ENCODE peak calls at places on chromosomes 2 and 18, in ten cellular contexts. F is esophagus squamous epithelium, B is heart right ventricle, Z is breast epithelium, C is mesendoderm, U is suprapubic skin, W is mesenchymal stem cell, Q is body of pancreas, S is left ventricle myocardium inferior, T is PC-9. X is an unnamed sample. For H3K4me1, the result is how much of the 10 kb centered on the place peaks cover.

GRCh38 chr2:98746426-98746825 is 15.5 kb upstream of the MGAT4A start:
- DNase-seq in F (no peak), B (no peak), Z (no peak), C (no peak), U (no peak), W (no peak), Q (no peak), S (no peak), T (no peak), X (no peak)

GRCh38 chr2:157895531-157895930 is 19.4 kb upstream of the ACVR1 start:
- DNase-seq in F (no peak), B (no peak), Z (no peak), C (peak), U (no peak), W (no peak), Q (no peak), S (no peak), T (no peak), X (no peak)

GRCh38 chr2:187873132-187873531 is 318.9 kb upstream of the TFPI start:
- DNase-seq in F (no peak), B (no peak), Z (no peak), C (no peak), U (no peak), W (peak), Q (no peak), S (no peak), T (no peak), X (peak)

GRCh38 chr2:32948266-32948665 is 1.5 kb downstream of the LTBP1 start:
- DNase-seq in F (no peak), B (no peak), Z (no peak), C (no peak), U (no peak), W (no peak), Q (no peak), S (no peak), T (no peak), X (no peak)

GRCh38 chr2:794554-795244 is 117.5 kb upstream of the TMEM18 start:
- DNase-seq in F (no peak), B (no peak), Z (no peak), C (no peak), U (no peak), W (no peak), Q (no peak), S (peak), T (no peak), X (no peak)

GRCh38 chr2:159124441-159124911 is 156.0 kb downstream of the TANC1 start:
- DNase-seq in F (no peak), B (no peak), Z (no peak), C (peak), U (no peak), W (peak), Q (no peak), S (no peak), T (peak), X (peak)

GRCh38 chr2:174753038-174753633 is 11.1 kb downstream of the CHRNA1 start:
- DNase-seq in F (no peak), B (no peak), Z (no peak), C (no peak), U (no peak), W (no peak), Q (no peak), S (no peak), T (no peak), X (no peak)

GRCh38 chr2:182682210-182682609 is 33.8 kb upstream of the DNAJC10 start:
- DNase-seq in F (no peak), B (no peak), Z (no peak), C (no peak), U (no peak), W (no peak), Q (no peak), S (no peak), T (no peak), X (no peak)

GRCh38 chr2:130762910-130763385 is 7.6 kb downstream of the AMER3 start:
- DNase-seq in F (no peak), B (no peak), Z (no peak), C (no peak), U (no peak), W (no peak), Q (no peak), S (no peak), T (no peak), X (no peak)

GRCh38 chr2:67006373-67006960 is 390.7 kb upstream of the ETAA1 start:
- DNase-seq in F (no peak), B (no peak), Z (no peak), C (no peak), U (no peak), W (no peak), Q (no peak), S (no peak), T (no peak), X (no peak)

GRCh38 chr2:98376996-98377395 is 30.7 kb downstream of the CNGA3 start:
- DNase-seq in F (no peak), B (no peak), Z (no peak), C (no peak), U (no peak), W (no peak), Q (no peak), S (no peak), T (no peak), X (no peak)

GRCh38 chr2:31420936-31421335 is 6.4 kb upstream of the XDH start:
- DNase-seq in F (no peak), B (no peak), Z (no peak), C (no peak), U (no peak), W (no peak), Q (no peak), S (no peak), T (no peak), X (no peak)

GRCh38 chr2:37985333-37985732 is 60.2 kb downstream of the RMDN2 start:
- DNase-seq in F (no peak), B (no peak), Z (no peak), C (no peak), U (no peak), W (peak), Q (no peak), S (no peak), T (no peak), X (no peak)

GRCh38 chr18:21264651-21265050 is 22.6 kb downstream of the GREB1L start:
- DNase-seq in F (no peak), B (no peak), Z (no peak), C (peak), U (no peak), W (no peak), Q (peak), S (no peak), T (peak), X (peak)

GRCh38 chr2:21043744-21044532 is at the start of gene APOB:
- DNase-seq in F (no peak), B (no peak), Z (no peak), C (peak), U (no peak), W (no peak), Q (no peak), S (peak), T (no peak), X (peak)

GRCh38 chr2:217279571-217279970 is 419.7 kb upstream of the TNP1 start:
- DNase-seq in F (no peak), B (peak), Z (no peak), C (no peak), U (no peak), W (peak), Q (no peak), S (no peak), T (no peak), X (no peak)

GRCh38 chr18:21826641-21827302 is 86.2 kb downstream of the MIB1 start:
- DNase-seq in F (no peak), B (peak), Z (no peak), C (no peak), U (no peak), W (no peak), Q (no peak), S (no peak), T (no peak), X (no peak)

GRCh38 chr2:205686231-205687017 is 4.1 kb downstream of the NRP2 start:
- DNase-seq in F (no peak), B (no peak), Z (no peak), C (peak), U (no peak), W (peak), Q (no peak), S (no peak), T (no peak), X (no peak)

GRCh38 chr18:24227976-24228660 is 89.3 kb downstream of the CABYR start:
- DNase-seq in F (no peak), B (no peak), Z (no peak), C (no peak), U (no peak), W (peak), Q (no peak), S (no peak), T (peak), X (peak)

GRCh38 chr2:131076707-131077106 is 16.6 kb downstream of the FAM168B start:
- DNase-seq in F (no peak), B (no peak), Z (no peak), C (peak), U (no peak), W (peak), Q (no peak), S (no peak), T (no peak), X (no peak)

GRCh38 chr18:5542393-5543035 is 1.3 kb downstream of the EPB41L3 start:
- DNase-seq in F (no peak), B (peak), Z (no peak), C (peak), U (no peak), W (no peak), Q (no peak), S (no peak), T (no peak), X (no peak)

GRCh38 chr18:11219571-11219970 is 70.2 kb upstream of the PIEZO2 start:
- DNase-seq in F (no peak), B (no peak), Z (no peak), C (no peak), U (no peak), W (no peak), Q (no peak), S (no peak), T (no peak), X (no peak)

GRCh38 chr18:74040459-74041332 is 106.9 kb downstream of the FBXO15 start:
- DNase-seq in F (no peak), B (no peak), Z (no peak), C (peak), U (no peak), W (peak), Q (peak), S (no peak), T (peak), X (peak)

GRCh38 chr2:189797902-189798301 is 13.7 kb downstream of the PMS1 start:
- DNase-seq in F (no peak), B (no peak), Z (no peak), C (no peak), U (no peak), W (no peak), Q (no peak), S (no peak), T (no peak), X (no peak)

GRCh38 chr18:23213200-23213599 is 77.9 kb downstream of the CABLES1 start:
- DNase-seq in F (no peak), B (no peak), Z (no peak), C (no peak), U (no peak), W (no peak), Q (no peak), S (no peak), T (no peak), X (no peak)

GRCh38 chr2:11187083-11187619 is 31.9 kb downstream of the SLC66A3 start:
- DNase-seq in F (no peak), B (no peak), Z (no peak), C (no peak), U (no peak), W (peak), Q (no peak), S (no peak), T (no peak), X (no peak)

GRCh38 chr18:9184998-9185613 is 48.5 kb downstream of the ANKRD12 start:
- DNase-seq in F (no peak), B (no peak), Z (no peak), C (no peak), U (no peak), W (no peak), Q (no peak), S (no peak), T (no peak), X (peak)

GRCh38 chr18:59156316-59156715 is 16.6 kb downstream of the SEC11C start:
- DNase-seq in F (no peak), B (no peak), Z (no peak), C (no peak), U (no peak), W (no peak), Q (no peak), S (no peak), T (no peak), X (no peak)

GRCh38 chr2:215751200-215751910 is 262.0 kb downstream of the MREG start:
- DNase-seq in F (no peak), B (no peak), Z (no peak), C (no peak), U (no peak), W (peak), Q (no peak), S (no peak), T (no peak), X (no peak)

DNA sequence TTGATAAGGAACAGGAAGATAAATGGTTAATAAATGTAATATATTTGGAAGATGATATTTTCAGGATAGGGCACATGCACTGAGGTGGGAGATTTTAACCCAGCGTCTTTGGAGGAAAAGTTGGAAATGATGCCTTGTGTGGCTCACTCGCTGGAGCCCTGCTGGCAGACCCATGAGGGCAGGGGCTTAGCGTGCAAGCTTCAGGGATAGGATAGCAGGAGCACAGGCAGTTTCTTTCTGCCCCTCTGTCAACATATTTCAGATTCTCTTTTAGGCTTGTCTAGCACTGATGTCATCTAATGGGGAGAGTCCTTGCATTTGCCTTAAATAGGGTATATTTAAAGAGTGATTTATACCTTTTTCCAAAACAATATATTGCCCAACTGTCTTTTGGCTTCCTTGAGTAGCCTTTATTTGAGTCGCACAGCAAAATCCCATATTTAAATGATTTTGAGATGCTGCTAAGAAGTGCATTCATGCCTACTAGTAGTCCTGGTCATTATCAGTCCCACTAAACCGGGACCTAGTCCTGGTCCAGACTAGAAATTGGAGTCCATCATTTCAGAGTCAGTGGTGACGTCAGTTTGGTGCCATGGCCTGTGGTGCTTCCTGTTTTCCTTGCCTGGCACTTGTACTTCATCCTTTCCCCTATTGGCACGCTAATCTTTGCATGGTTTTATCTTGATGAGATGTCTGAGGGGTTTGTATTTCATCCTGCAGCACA is 45.8 kb downstream of the SH3RF3 start:
- DNase-seq in F (no peak), B (no peak), Z (no peak), C (no peak), U (no peak), W (no peak), Q (no peak), S (no peak), T (no peak), X (no peak)
- H3K4me1 ChIP-seq in F (half or more), B (half or more), Z (under half), C (under half), U (under half), W (under half), Q (under half), S (half or more), T (under half), X (under half)

GRCh38 chr2:46804794-46805193 is 110.8 kb downstream of the MCFD2 start:
- DNase-seq in F (no peak), B (no peak), Z (peak), C (no peak), U (no peak), W (peak), Q (no peak), S (no peak), T (no peak), X (no peak)

GRCh38 chr2:46801731-46802664 is 113.6 kb downstream of the MCFD2 start:
- DNase-seq in F (no peak), B (no peak), Z (peak), C (no peak), U (no peak), W (no peak), Q (no peak), S (no peak), T (peak), X (no peak)

GRCh38 chr2:46802665-46803550 is 112.7 kb downstream of the MCFD2 start:
- DNase-seq in F (no peak), B (no peak), Z (peak), C (no peak), U (no peak), W (no peak), Q (no peak), S (no peak), T (no peak), X (peak)

GRCh38 chr2:46803911-46804670 is 111.5 kb downstream of the MCFD2 start:
- DNase-seq in F (no peak), B (no peak), Z (peak), C (no peak), U (no peak), W (peak), Q (no peak), S (no peak), T (peak), X (no peak)

GRCh38 chr2:46803551-46803885 is 112.1 kb downstream of the MCFD2 start:
- DNase-seq in F (no peak), B (no peak), Z (peak), C (no peak), U (no peak), W (no peak), Q (no peak), S (no peak), T (no peak), X (no peak)
- H3K27ac ChIP-seq in F (no peak), B (peak), Z (peak), C (no peak), U (peak), W (no peak), Q (no peak), S (peak), T (no peak), X (no peak)

GRCh38 chr2:69639246-69639645 is 4.3 kb downstream of the AAK1 start:
- DNase-seq in F (no peak), B (no peak), Z (no peak), C (no peak), U (no peak), W (no peak), Q (no peak), S (no peak), T (no peak), X (no peak)
- H3K4me3 ChIP-seq in F (no peak), B (no peak), Z (no peak), C (no peak), U (no peak), W (no peak), Q (no peak), S (no peak), T (peak), X (no peak)

GRCh38 chr2:239303711-239304532 is 96.9 kb downstream of the HDAC4 start:
- DNase-seq in F (no peak), B (no peak), Z (no peak), C (no peak), U (peak), W (no peak), Q (peak), S (no peak), T (no peak), X (peak)

GRCh38 chr2:239305222-239305575 is 95.6 kb downstream of the HDAC4 start:
- DNase-seq in F (no peak), B (no peak), Z (peak), C (no peak), U (peak), W (no peak), Q (peak), S (no peak), T (no peak), X (no peak)

GRCh38 chr2:239302808-239303557 is 97.8 kb downstream of the HDAC4 start:
- DNase-seq in F (no peak), B (no peak), Z (no peak), C (no peak), U (peak), W (no peak), Q (peak), S (peak), T (no peak), X (peak)

GRCh38 chr2:239305771-239306170 is 95.0 kb downstream of the HDAC4 start:
- DNase-seq in F (no peak), B (no peak), Z (no peak), C (no peak), U (peak), W (no peak), Q (peak), S (no peak), T (no peak), X (no peak)

GRCh38 chr2:239304533-239305221 is 96.1 kb downstream of the HDAC4 start:
- DNase-seq in F (no peak), B (no peak), Z (no peak), C (no peak), U (peak), W (no peak), Q (peak), S (no peak), T (no peak), X (no peak)
- H3K4me1 ChIP-seq in F (half or more), B (half or more), Z (under half), C (under half), U (half or more), W (under half), Q (half or more), S (half or more), T (under half), X (under half)